ENCODE peak calls at places on chromosomes 1 and 21, in five cellular contexts. C is tibial nerve, R is psoas muscle, D is cardiac muscle cell, A is AG09309. M is an unnamed sample.

GRCh38 chr1:234660536-234661133 is 50.7 kb upstream of the IRF2BP2 start:
- DNase-seq in C (no peak), R (no peak), D (no peak), A (no peak), M (no peak)

GRCh38 chr1:232669981-232670763 is 40.2 kb upstream of the SIPA1L2 start:
- DNase-seq in C (no peak), R (no peak), D (no peak), A (peak; percentile 7), M (no peak)

GRCh38 chr1:107934573-107934972 is 30.4 kb downstream of the VAV3 start:
- DNase-seq in C (no peak), R (no peak), D (no peak), A (no peak), M (no peak)

GRCh38 chr1:229065613-229066012 is 205.3 kb upstream of the RAB4A start:
- DNase-seq in C (no peak), R (no peak), D (no peak), A (no peak), M (no peak)

GRCh38 chr1:171122903-171123302 is 32.2 kb downstream of the FMO3 start:
- DNase-seq in C (no peak), R (no peak), D (peak; percentile 48), A (no peak), M (no peak)

GRCh38 chr1:44501022-44501910 is 96.2 kb downstream of the RNF220 start:
- DNase-seq in C (no peak), R (no peak), D (no peak), A (no peak), M (no peak)

GRCh38 chr1:179867493-179868330 is 9.9 kb downstream of the TOR1AIP2 start:
- DNase-seq in C (peak; percentile 49), R (no peak), D (peak; percentile 71), A (no peak), M (no peak)

GRCh38 chr1:161044535-161044907 is 1.3 kb downstream of the USF1 start:
- DNase-seq in C (no peak), R (no peak), D (peak; percentile 39), A (no peak), M (no peak)

GRCh38 chr21:45599146-45599581 is 44.4 kb upstream of the PCBP3 start:
- DNase-seq in C (no peak), R (no peak), D (no peak), A (no peak), M (no peak)

GRCh38 chr1:85707267-85707989 is 805 bp downstream of the ZNHIT6 start:
- DNase-seq in C (no peak), R (no peak), D (peak; percentile 6), A (no peak), M (no peak)

GRCh38 chr21:45439171-45439872 is 34.4 kb downstream of the COL18A1 start:
- DNase-seq in C (peak; percentile 85), R (peak; percentile 92), D (peak; percentile 94), A (peak; percentile 51), M (peak; percentile 96)

GRCh38 chr1:18556364-18556763 is 74.3 kb upstream of the PAX7 start:
- DNase-seq in C (peak; percentile 12), R (no peak), D (peak; percentile 37), A (no peak), M (no peak)
- TF ChIP-seq CTCF in C (no peak), R (no peak), D (peak; percentile 52), A (peak; percentile 44), M (peak; percentile 20)

GRCh38 chr1:114559356-114559755 is 22.1 kb downstream of the BCAS2 start:
- DNase-seq in C (no peak), R (no peak), D (no peak), A (no peak), M (no peak)

GRCh38 chr1:114564141-114564540 is 17.3 kb downstream of the BCAS2 start:
- DNase-seq in C (no peak), R (no peak), D (no peak), A (no peak), M (no peak)

GRCh38 chr1:114561333-114561732 is 20.1 kb downstream of the BCAS2 start:
- DNase-seq in C (no peak), R (no peak), D (no peak), A (no peak), M (no peak)

GRCh38 chr1:114554577-114554976 is 26.8 kb downstream of the BCAS2 start:
- DNase-seq in C (no peak), R (no peak), D (no peak), A (no peak), M (peak; percentile 43)

GRCh38 chr1:114558548-114558947 is 22.9 kb downstream of the BCAS2 start:
- DNase-seq in C (no peak), R (no peak), D (peak; percentile 29), A (no peak), M (no peak)
- TF ChIP-seq CTCF in C (no peak), R (no peak), D (peak; percentile 42), A (peak; percentile 12), M (peak; percentile 41)

GRCh38 chr1:53430256-53430655 is 28.9 kb upstream of the DMRTB1 start:
- DNase-seq in C (no peak), R (no peak), D (no peak), A (no peak), M (no peak)

GRCh38 chr1:53431725-53432306 is 27.4 kb upstream of the DMRTB1 start:
- DNase-seq in C (no peak), R (no peak), D (no peak), A (no peak), M (no peak)

GRCh38 chr1:53435151-53435550 is 24.0 kb upstream of the DMRTB1 start:
- DNase-seq in C (no peak), R (no peak), D (no peak), A (no peak), M (no peak)

GRCh38 chr1:53431244-53431643 is 28.0 kb upstream of the DMRTB1 start:
- DNase-seq in C (no peak), R (no peak), D (no peak), A (no peak), M (no peak)

GRCh38 chr1:53430779-53431178 is 28.4 kb upstream of the DMRTB1 start:
- DNase-seq in C (no peak), R (no peak), D (no peak), A (no peak), M (no peak)
- TF ChIP-seq CTCF in C (no peak), R (no peak), D (no peak), A (no peak), M (no peak)

GRCh38 chr1:18941221-18942141 is 15.0 kb downstream of the IFFO2 start:
- DNase-seq in C (no peak), R (peak; percentile 55), D (peak; percentile 96), A (no peak), M (no peak)
- TF ChIP-seq CTCF in C (no peak), R (no peak), D (no peak), A (no peak), M (no peak)

GRCh38 chr1:114341886-114342285 is 169.1 kb downstream of the TRIM33 start:
- DNase-seq in C (no peak), R (no peak), D (no peak), A (no peak), M (no peak)

GRCh38 chr1:114338491-114338890 is 172.5 kb downstream of the TRIM33 start:
- DNase-seq in C (no peak), R (no peak), D (no peak), A (no peak), M (no peak)

GRCh38 chr1:114337417-114337816 is 173.6 kb downstream of the TRIM33 start:
- DNase-seq in C (no peak), R (no peak), D (no peak), A (no peak), M (no peak)

GRCh38 chr1:114340906-114341698 is 169.9 kb downstream of the TRIM33 start:
- DNase-seq in C (no peak), R (no peak), D (no peak), A (no peak), M (no peak)

DNA sequence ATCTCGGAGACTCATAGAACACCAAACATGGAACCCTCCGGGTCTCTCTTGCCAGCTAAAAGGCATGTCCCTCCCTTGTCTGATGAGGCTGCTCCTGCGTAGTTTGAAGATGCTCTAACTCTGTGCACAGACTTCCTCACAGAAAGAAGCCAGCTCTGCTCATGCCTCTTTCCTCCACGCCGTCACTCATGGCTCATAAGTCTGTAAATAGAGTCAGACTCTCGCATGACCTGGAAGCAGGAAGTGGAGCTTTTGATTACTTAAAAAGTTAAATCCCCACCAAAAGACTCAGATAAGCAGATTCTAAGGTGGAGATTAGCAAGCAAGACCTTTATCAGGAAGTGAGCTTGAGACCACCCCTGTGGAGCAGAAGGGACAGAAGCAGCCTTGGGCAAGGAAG is 171.6 kb downstream of the TRIM33 start:
- DNase-seq in C (no peak), R (no peak), D (no peak), A (no peak), M (no peak)
- TF ChIP-seq CTCF in C (no peak), R (no peak), D (no peak), A (no peak), M (no peak)